ENCODE peak calls at places on chromosomes 11 and 22, in four cellular contexts. One of them, this sample, is unnamed.

GRCh38 chr22:32564170-32565001 is 89.8 kb downstream of the FBXO7 start:
- DNase-seq in activated naive CD4-positive, alpha-beta T cell treated with Interleukin-2 at 50 U/mL for 16 hours: no peak
- DNase-seq in activated T-cell treated with anti-CD3 and anti-CD28 coated beads, Interleukin-2, amount 50 U/mL, for 1 hour: no peak
- DNase-seq in NCI-H748 treated with DMSO at 0.1 percent for 48 hours: no peak
- DNase-seq in this sample: no peak

GRCh38 chr22:49673048-49673447 is 154.6 kb downstream of the BRD1 start:
- DNase-seq in activated T-cell treated with anti-CD3 and anti-CD28 coated beads, Interleukin-2, amount 50 U/mL, for 1 hour: no peak
- DNase-seq in activated naive CD4-positive, alpha-beta T cell treated with Interleukin-2 at 50 U/mL for 16 hours: no peak
- DNase-seq in NCI-H748 treated with DMSO at 0.1 percent for 48 hours: no peak
- DNase-seq in this sample: no peak

GRCh38 chr11:36411202-36411640 is 98.9 kb downstream of the TRAF6 start:
- DNase-seq in NCI-H748 treated with DMSO at 0.1 percent for 48 hours: no peak
- DNase-seq in activated T-cell treated with anti-CD3 and anti-CD28 coated beads, Interleukin-2, amount 50 U/mL, for 1 hour: no peak
- DNase-seq in activated naive CD4-positive, alpha-beta T cell treated with Interleukin-2 at 50 U/mL for 16 hours: no peak
- DNase-seq in this sample: no peak

GRCh38 chr11:67463680-67464410 is 5.2 kb downstream of the TMEM134 start:
- DNase-seq in activated T-cell treated with anti-CD3 and anti-CD28 coated beads, Interleukin-2, amount 50 U/mL, for 1 hour: no peak
- DNase-seq in NCI-H748 treated with DMSO at 0.1 percent for 48 hours: no peak
- DNase-seq in activated naive CD4-positive, alpha-beta T cell treated with Interleukin-2 at 50 U/mL for 16 hours: no peak
- DNase-seq in this sample: no peak

GRCh38 chr11:79438631-79439429 is 2.0 kb downstream of the TENM4 start:
- DNase-seq in activated T-cell treated with anti-CD3 and anti-CD28 coated beads, Interleukin-2, amount 50 U/mL, for 1 hour: no peak
- DNase-seq in activated naive CD4-positive, alpha-beta T cell treated with Interleukin-2 at 50 U/mL for 16 hours: no peak
- DNase-seq in NCI-H748 treated with DMSO at 0.1 percent for 48 hours: peak; percentile 44
- DNase-seq in this sample: no peak

GRCh38 chr11:66910016-66910415 is 48.2 kb downstream of the PC start:
- DNase-seq in activated naive CD4-positive, alpha-beta T cell treated with Interleukin-2 at 50 U/mL for 16 hours: no peak
- DNase-seq in activated T-cell treated with anti-CD3 and anti-CD28 coated beads, Interleukin-2, amount 50 U/mL, for 1 hour: no peak
- DNase-seq in NCI-H748 treated with DMSO at 0.1 percent for 48 hours: no peak
- DNase-seq in this sample: no peak

GRCh38 chr11:47783087-47783610 is 16.0 kb upstream of the FNBP4 start:
- DNase-seq in NCI-H748 treated with DMSO at 0.1 percent for 48 hours: no peak
- DNase-seq in activated T-cell treated with anti-CD3 and anti-CD28 coated beads, Interleukin-2, amount 50 U/mL, for 1 hour: no peak
- DNase-seq in activated naive CD4-positive, alpha-beta T cell treated with Interleukin-2 at 50 U/mL for 16 hours: no peak
- DNase-seq in this sample: no peak

GRCh38 chr11:62879554-62879953 is 1.1 kb upstream of the SLC3A2 start:
- DNase-seq in activated naive CD4-positive, alpha-beta T cell treated with Interleukin-2 at 50 U/mL for 16 hours: no peak
- DNase-seq in NCI-H748 treated with DMSO at 0.1 percent for 48 hours: no peak
- DNase-seq in activated T-cell treated with anti-CD3 and anti-CD28 coated beads, Interleukin-2, amount 50 U/mL, for 1 hour: no peak
- DNase-seq in this sample: no peak

GRCh38 chr11:117221775-117222517 is 9.9 kb downstream of the PCSK7 start:
- DNase-seq in activated naive CD4-positive, alpha-beta T cell treated with Interleukin-2 at 50 U/mL for 16 hours: no peak
- DNase-seq in activated T-cell treated with anti-CD3 and anti-CD28 coated beads, Interleukin-2, amount 50 U/mL, for 1 hour: no peak
- DNase-seq in NCI-H748 treated with DMSO at 0.1 percent for 48 hours: no peak
- DNase-seq in this sample: no peak

This sample was measured in T-helper 2 cell treated with Interferon-gamma antibody and Interleukin-4, amounts not matched to agents 5 μg/mL and 100 μg/mL, for 36 hours.